ENCODE peak calls at places on chromosomes 4 and X, in eight cellular contexts. O, X, Z, B, T, F, H and Y are unnamed samples.

GRCh38 chr4:165208322-165208652 is 926 bp downstream of the KLHL2 start:
- DNase-seq in O (no peak), X (no peak), Z (no peak), B (no peak), T (no peak), F (no peak), H (no peak), Y (no peak)

GRCh38 chrX:122586831-122587230 is 597.2 kb upstream of the GRIA3 start:
- DNase-seq in O (no peak), X (no peak), Z (no peak), B (no peak), T (peak; percentile 0), F (no peak), H (peak; percentile 41), Y (no peak)

GRCh38 chrX:16023790-16024734 is 99.3 kb upstream of the GRPR start:
- DNase-seq in O (peak; percentile 23), X (no peak), Z (no peak), B (no peak), T (no peak), F (peak; percentile 5), H (peak; percentile 72), Y (no peak)

GRCh38 chr4:182307746-182308145 is 64.5 kb downstream of the TENM3 start:
- DNase-seq in O (no peak), X (no peak), Z (no peak), B (peak; percentile 43), T (peak; percentile 86), F (peak; percentile 97), H (peak; percentile 12), Y (no peak)

GRCh38 chr4:2805712-2806391 is 13.0 kb downstream of the SH3BP2 start:
- DNase-seq in O (no peak), X (no peak), Z (no peak), B (no peak), T (peak; percentile 18), F (no peak), H (no peak), Y (no peak)

GRCh38 chrX:12419591-12419990 is 281.3 kb downstream of the FRMPD4 start:
- DNase-seq in O (no peak), X (no peak), Z (no peak), B (no peak), T (peak; percentile 37), F (no peak), H (no peak), Y (no peak)

GRCh38 chr4:70197842-70198241 is 2.3 kb downstream of the ODAM start:
- DNase-seq in O (no peak), X (no peak), Z (no peak), B (no peak), T (no peak), F (no peak), H (no peak), Y (no peak)

GRCh38 chr4:85884251-85884650 is 409.3 kb downstream of the ARHGAP24 start:
- DNase-seq in O (no peak), X (no peak), Z (no peak), B (no peak), T (no peak), F (no peak), H (no peak), Y (no peak)

GRCh38 chr4:139599076-139599475 is 43.1 kb upstream of the SETD7 start:
- DNase-seq in O (no peak), X (no peak), Z (no peak), B (no peak), T (no peak), F (no peak), H (peak; percentile 38), Y (no peak)

GRCh38 chrX:66918511-66918910 is 279.6 kb upstream of the EDA2R start:
- DNase-seq in O (no peak), X (no peak), Z (no peak), B (no peak), T (no peak), F (no peak), H (no peak), Y (no peak)

GRCh38 chrX:144732588-144732987 is 514.7 kb upstream of the SPANXN1 start:
- DNase-seq in O (no peak), X (no peak), Z (no peak), B (no peak), T (no peak), F (no peak), H (no peak), Y (no peak)

GRCh38 chr4:75678473-75678872 is 5.3 kb upstream of the G3BP2 start:
- DNase-seq in O (no peak), X (no peak), Z (no peak), B (no peak), T (no peak), F (no peak), H (no peak), Y (no peak)

GRCh38 chrX:122622800-122623199 is 561.3 kb upstream of the GRIA3 start:
- DNase-seq in O (no peak), X (no peak), Z (no peak), B (no peak), T (peak; percentile 0), F (no peak), H (no peak), Y (no peak)

GRCh38 chrX:69136546-69137331 is 28.5 kb downstream of the PJA1 start:
- DNase-seq in O (no peak), X (no peak), Z (no peak), B (no peak), T (peak; percentile 4), F (no peak), H (no peak), Y (no peak)

GRCh38 chrX:110665636-110666035 is 130.0 kb downstream of the CHRDL1 start:
- DNase-seq in O (no peak), X (no peak), Z (no peak), B (no peak), T (peak; percentile 11), F (no peak), H (peak; percentile 58), Y (no peak)